ENCODE peak calls at places on chromosome 20, in eight cellular contexts. F, T, B, A, M, D, G and J are unnamed samples.

GRCh38 chr20:49821850-49822249 is 9.2 kb downstream of the SLC9A8 start:
- DNase-seq in G (no peak), F (no peak), A (no peak), T (no peak), D (no peak), B (no peak), M (peak), J (no peak)

GRCh38 chr20:20037960-20038359 is 14.3 kb downstream of the CRNKL1 start:
- DNase-seq in G (no peak), B (no peak), T (no peak), A (no peak), D (no peak), M (no peak), F (no peak), J (no peak)

GRCh38 chr20:24640276-24640675 is 170.8 kb downstream of the SYNDIG1 start:
- DNase-seq in T (no peak), D (no peak), F (no peak), A (no peak), B (no peak), G (no peak), M (no peak), J (no peak)

GRCh38 chr20:56342783-56343182 is 16.0 kb upstream of the FAM210B start:
- DNase-seq in T (no peak), B (no peak), M (no peak), F (no peak), D (no peak), G (no peak), A (no peak), J (no peak)

GRCh38 chr20:11178946-11179654 is 505.3 kb upstream of the JAG1 start:
- DNase-seq in F (no peak), T (no peak), B (no peak), G (peak), D (no peak), A (peak), M (no peak), J (no peak)

GRCh38 chr20:45727044-45727443 is 4.9 kb downstream of the SPINT4 start:
- DNase-seq in D (no peak), A (no peak), F (no peak), M (peak), G (no peak), B (no peak), T (no peak), J (no peak)

GRCh38 chr20:5153612-5154542 is 27.1 kb downstream of the CDS2 start:
- DNase-seq in F (no peak), T (no peak), A (no peak), G (peak), D (no peak), B (no peak), M (peak), J (no peak)

GRCh38 chr20:51523276-51524013 is 19.1 kb downstream of the NFATC2 start:
- DNase-seq in F (no peak), G (no peak), B (no peak), D (no peak), A (no peak), T (no peak), M (no peak), J (no peak)

GRCh38 chr20:11186301-11187008 is 512.7 kb upstream of the JAG1 start:
- DNase-seq in D (no peak), F (no peak), A (no peak), T (no peak), M (no peak), G (peak), B (no peak), J (no peak)